ENCODE peak calls at places on chromosomes 5 and 9, in ten cellular contexts. B is myocyte; W is GM12865; T is heart right ventricle; I is activated naive CD4-positive, alpha-beta T cell treated with Interleukin-2 at 50 U/mL for 16 hours; Y is Caki2; M is GM20000; H is cardiac muscle cell; K is fibroblast of the conjunctiva; C is stimulated activated CD8-positive, alpha-beta memory T cell treated with anti-CD3 and anti-CD28 coated beads, Interleukin-15, amount 100 ng/mL, for 1 hour. E is an unnamed sample.

GRCh38 chr9:132575005-132575609 is 7.3 kb upstream of the BARHL1 start:
- DNase-seq in W (peak), K (peak), C (peak), T (peak), I (peak), M (peak), Y (peak), B (peak), H (peak), E (no peak)

GRCh38 chr5:9820696-9821449 is 190.7 kb upstream of the TAS2R1 start:
- DNase-seq in I (no peak), M (no peak), B (no peak), W (peak), T (no peak), K (no peak), Y (no peak), C (no peak), H (peak), E (no peak)

GRCh38 chr5:36638056-36638455 is 31.6 kb downstream of the SLC1A3 start:
- DNase-seq in K (no peak), I (no peak), Y (no peak), H (no peak), W (no peak), T (no peak), B (no peak), M (no peak), C (no peak), E (no peak)

GRCh38 chr9:129362287-129363098 is 184.4 kb upstream of the IER5L start:
- DNase-seq in H (no peak), T (no peak), I (no peak), C (no peak), Y (peak), K (no peak), M (no peak), B (no peak), W (no peak), E (no peak)

GRCh38 chr5:158770506-158770905 is 329.2 kb downstream of the EBF1 start:
- DNase-seq in T (no peak), B (no peak), I (no peak), H (peak), Y (no peak), K (peak), M (peak), C (no peak), W (peak), E (no peak)

GRCh38 chr5:28301676-28302075 is 1263.3 kb upstream of the CDH9 start:
- DNase-seq in B (peak), K (peak), C (no peak), T (no peak), H (peak), I (no peak), M (no peak), Y (peak), W (no peak), E (no peak)

GRCh38 chr9:35680331-35681105 is 6.8 kb downstream of the CA9 start:
- DNase-seq in H (peak), B (peak), C (no peak), W (peak), T (no peak), M (peak), I (no peak), Y (no peak), K (no peak), E (no peak)

GRCh38 chr5:135271533-135272310 is 127.3 kb downstream of the MACROH2A1 start:
- DNase-seq in T (no peak), C (no peak), H (peak), B (peak), W (peak), K (no peak), Y (no peak), I (no peak), M (no peak), E (no peak)